ENCODE peak calls at places on chromosomes 13 and 19, in ten cellular contexts. F is esophagus muscularis mucosa, A is adrenal gland, V is stomach, P is suprapubic skin, M is testis, E is body of pancreas, U is esophagus squamous epithelium, T is lower leg skin, O is heart left ventricle. G is an unnamed sample.

GRCh38 chr19:15248648-15249559 is 16.7 kb upstream of the EPHX3 start:
- DNase-seq in F (no peak), A (peak; percentile 87), V (peak; percentile 76), P (no peak), M (peak; percentile 81), E (peak; percentile 76), U (no peak), T (peak; percentile 94), O (peak; percentile 92), G (no peak)

GRCh38 chr13:43805681-43806128 is 18.9 kb upstream of the ENOX1 start:
- DNase-seq in F (no peak), A (no peak), V (no peak), P (no peak), M (no peak), E (no peak), U (no peak), T (no peak), O (no peak), G (no peak)

GRCh38 chr13:93326427-93326826 is 99.8 kb downstream of the GPC6 start:
- DNase-seq in F (no peak), A (no peak), V (no peak), P (no peak), M (no peak), E (no peak), U (no peak), T (no peak), O (no peak), G (no peak)

GRCh38 chr13:27302643-27303262 is 32.1 kb downstream of the RASL11A start:
- DNase-seq in F (no peak), A (no peak), V (no peak), P (no peak), M (no peak), E (no peak), U (no peak), T (no peak), O (no peak), G (no peak)

GRCh38 chr13:81929988-81930387 is 1589.1 kb upstream of the SPRY2 start:
- DNase-seq in F (no peak), A (no peak), V (no peak), P (no peak), M (no peak), E (no peak), U (no peak), T (no peak), O (no peak), G (peak; percentile 36)

GRCh38 chr13:66219493-66219892 is 1010.6 kb downstream of the PCDH9 start:
- DNase-seq in F (no peak), A (no peak), V (no peak), P (no peak), M (no peak), E (no peak), U (no peak), T (no peak), O (no peak), G (no peak)

GRCh38 chr13:91647361-91647970 is 249.0 kb downstream of the GPC5 start:
- DNase-seq in F (no peak), A (peak; percentile 7), V (no peak), P (no peak), M (peak; percentile 23), E (no peak), U (no peak), T (no peak), O (no peak), G (peak; percentile 34)

GRCh38 chr13:36329355-36329754 is 16.8 kb downstream of the SPART start:
- DNase-seq in F (no peak), A (no peak), V (no peak), P (no peak), M (no peak), E (no peak), U (no peak), T (no peak), O (no peak), G (no peak)

GRCh38 chr13:42345367-42345766 is 73.4 kb downstream of the AKAP11 start:
- DNase-seq in F (peak; percentile 19), A (no peak), V (no peak), P (no peak), M (no peak), E (no peak), U (no peak), T (no peak), O (no peak), G (no peak)

GRCh38 chr13:50348402-50348801 is 333.2 kb downstream of the KCNRG start:
- DNase-seq in F (no peak), A (no peak), V (no peak), P (no peak), M (no peak), E (no peak), U (no peak), T (no peak), O (no peak), G (no peak)
- TF ChIP-seq POLR2A in F (no peak), A (no peak), V (no peak), P (no peak), M (no peak), E (no peak), U (no peak), T (no peak), O (no peak), G (no peak)

GRCh38 chr13:112710855-112711527 is 21.2 kb downstream of the ATP11A start:
- DNase-seq in F (no peak), A (no peak), V (no peak), P (peak; percentile 67), M (no peak), E (no peak), U (no peak), T (peak; percentile 84), O (peak; percentile 50), G (peak; percentile 27)

GRCh38 chr13:112709825-112710783 is 20.3 kb downstream of the ATP11A start:
- DNase-seq in F (no peak), A (no peak), V (peak; percentile 17), P (peak; percentile 62), M (no peak), E (no peak), U (no peak), T (peak; percentile 71), O (peak; percentile 34), G (no peak)

GRCh38 chr13:112713517-112714253 is 23.8 kb downstream of the ATP11A start:
- DNase-seq in F (no peak), A (no peak), V (no peak), P (peak; percentile 61), M (peak; percentile 56), E (no peak), U (no peak), T (peak; percentile 70), O (no peak), G (no peak)

GRCh38 chr13:112712451-112712881 is 22.6 kb downstream of the ATP11A start:
- DNase-seq in F (no peak), A (no peak), V (no peak), P (peak; percentile 62), M (no peak), E (no peak), U (no peak), T (peak; percentile 86), O (peak; percentile 19), G (no peak)

DNA sequence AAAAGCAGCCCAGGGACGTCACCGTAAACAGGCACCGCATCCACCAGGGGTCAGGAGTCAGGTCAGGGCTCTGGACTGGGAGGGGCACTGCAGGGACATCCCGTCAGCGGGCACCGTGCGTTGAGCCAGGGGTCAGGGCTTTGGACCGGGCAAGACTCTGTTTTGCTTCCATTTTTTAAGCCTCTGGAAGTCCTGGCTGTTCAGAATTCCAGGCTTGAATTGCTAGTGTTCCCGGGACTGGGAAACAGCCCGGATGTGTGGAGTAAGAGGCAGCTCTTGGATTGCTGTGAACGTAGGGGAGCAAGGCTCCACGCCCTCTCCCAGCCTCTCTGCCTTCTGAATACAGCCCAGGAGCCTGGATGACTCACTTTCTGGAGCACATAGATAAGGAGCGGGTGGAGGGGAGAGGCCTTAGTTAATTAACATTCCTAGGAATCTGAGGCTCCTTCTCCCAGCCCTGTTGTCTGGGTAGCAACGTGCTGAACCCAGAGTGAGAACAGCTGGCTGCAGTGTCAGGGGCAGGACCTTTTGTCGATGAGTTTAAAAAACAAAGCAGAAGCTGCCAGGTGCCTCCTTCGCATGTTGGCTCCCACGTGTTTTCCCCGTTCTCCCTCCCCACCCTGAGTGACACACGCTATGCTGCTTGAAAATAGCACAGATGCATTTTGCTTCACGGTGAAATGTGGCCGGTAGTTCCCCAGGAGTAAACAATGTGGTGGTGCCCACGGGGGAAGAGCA is 21.9 kb downstream of the ATP11A start:
- DNase-seq in F (peak; percentile 96), A (peak; percentile 94), V (peak; percentile 74), P (peak; percentile 90), M (peak; percentile 90), E (peak; percentile 85), U (no peak), T (peak; percentile 95), O (peak; percentile 92), G (peak; percentile 25)
- TF ChIP-seq CTCF in F (no peak), A (peak; percentile 19), V (no peak), P (no peak), M (no peak), E (no peak), U (peak; percentile 4), T (no peak), O (no peak), G (no peak)

GRCh38 chr19:58400916-58401824 is 5.7 kb downstream of the RNF225 start:
- DNase-seq in F (peak; percentile 100), A (peak; percentile 100), V (peak; percentile 100), P (peak; percentile 100), M (peak; percentile 100), E (peak; percentile 99), U (peak; percentile 98), T (peak; percentile 100), O (peak; percentile 100), G (peak; percentile 99)
- TF ChIP-seq POLR2A in F (no peak), A (peak; percentile 41), V (no peak), P (no peak), M (no peak), E (peak; percentile 86), U (no peak), T (no peak), O (no peak), G (peak; percentile 81)

GRCh38 chr13:99658266-99658991 is 157.2 kb downstream of the TM9SF2 start:
- DNase-seq in F (peak; percentile 93), A (peak; percentile 32), V (peak; percentile 65), P (peak; percentile 67), M (peak; percentile 58), E (no peak), U (no peak), T (peak; percentile 92), O (peak; percentile 60), G (peak; percentile 46)
- TF ChIP-seq CTCF in F (peak; percentile 53), A (no peak), V (no peak), P (no peak), M (no peak), E (no peak), U (no peak), T (no peak), O (peak; percentile 20), G (peak; percentile 15)

G was measured in NB4.